ENCODE peak calls at places on chromosomes 7 and 10, in four cellular contexts. C is IMR-90, B is H1, W is H9. F is an unnamed sample.
A peak's percentile ranks its signal among the peaks of the same experiment; 100 is the strongest.

GRCh38 chr10:32054087-32054486 is 2.1 kb downstream of the KIF5B start:
- DNase-seq in C (peak; percentile 87), B (no peak), W (no peak), F (peak; percentile 36)

GRCh38 chr10:32245760-32246159 is 101.2 kb downstream of the EPC1 start:
- DNase-seq in C (no peak), B (no peak), W (no peak), F (no peak)

GRCh38 chr10:128744092-128744491 is 617.9 kb upstream of the MKI67 start:
- DNase-seq in C (no peak), B (no peak), W (no peak), F (peak; percentile 66)

GRCh38 chr7:50848203-50848602 is 65.5 kb upstream of the GRB10 start:
- DNase-seq in C (no peak), B (no peak), W (no peak), F (no peak)

GRCh38 chr7:105224884-105225651 is 163.7 kb downstream of the SRPK2 start:
- DNase-seq in C (peak; percentile 95), B (no peak), W (no peak), F (peak; percentile 72)

GRCh38 chr7:19248681-19249080 is 103.5 kb upstream of the FERD3L start:
- DNase-seq in C (peak; percentile 70), B (no peak), W (no peak), F (no peak)

GRCh38 chr7:36021367-36021766 is 131.7 kb upstream of the EEPD1 start:
- DNase-seq in C (no peak), B (peak; percentile 73), W (peak; percentile 71), F (peak; percentile 80)

GRCh38 chr7:137760111-137760510 is 86.7 kb downstream of the DGKI start:
- DNase-seq in C (no peak), B (no peak), W (peak; percentile 50), F (peak; percentile 93)

GRCh38 chr10:106956216-106956915 is 208.1 kb downstream of the SORCS1 start:
- DNase-seq in C (no peak), B (no peak), W (no peak), F (peak; percentile 47)

GRCh38 chr10:123665371-123666286 is 526 bp upstream of the GPR26 start:
- DNase-seq in C (no peak), B (no peak), W (no peak), F (no peak)

GRCh38 chr10:123666318-123667291 is at the start of gene GPR26:
- DNase-seq in C (no peak), B (peak; percentile 64), W (peak; percentile 78), F (peak; percentile 56)

DNA sequence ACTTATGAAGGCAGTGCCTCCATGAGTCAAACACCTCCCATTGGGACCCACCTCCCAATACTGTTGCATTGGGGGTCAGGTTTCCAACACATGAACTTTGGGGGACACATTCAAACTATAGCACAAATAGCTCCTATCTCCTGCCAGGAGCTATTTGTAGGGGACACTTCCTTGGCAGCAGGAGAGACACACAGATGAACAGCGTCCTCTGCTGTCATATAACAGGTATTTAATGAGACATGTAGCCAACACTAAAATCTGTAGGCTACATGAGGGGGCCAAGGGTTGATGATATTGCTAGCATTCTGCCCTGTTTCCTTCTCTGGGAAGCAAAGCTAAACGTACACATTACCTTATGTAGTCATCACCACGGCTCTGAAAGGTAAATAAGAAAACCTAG is 2.6 kb upstream of the GPR26 start:
- DNase-seq in C (no peak), B (no peak), W (no peak), F (no peak)
- H3K56ac ChIP-seq in C (no peak overlapping the region), B (no peak overlapping the region), W (no peak overlapping the region), F (no peak overlapping the region)

DNA sequence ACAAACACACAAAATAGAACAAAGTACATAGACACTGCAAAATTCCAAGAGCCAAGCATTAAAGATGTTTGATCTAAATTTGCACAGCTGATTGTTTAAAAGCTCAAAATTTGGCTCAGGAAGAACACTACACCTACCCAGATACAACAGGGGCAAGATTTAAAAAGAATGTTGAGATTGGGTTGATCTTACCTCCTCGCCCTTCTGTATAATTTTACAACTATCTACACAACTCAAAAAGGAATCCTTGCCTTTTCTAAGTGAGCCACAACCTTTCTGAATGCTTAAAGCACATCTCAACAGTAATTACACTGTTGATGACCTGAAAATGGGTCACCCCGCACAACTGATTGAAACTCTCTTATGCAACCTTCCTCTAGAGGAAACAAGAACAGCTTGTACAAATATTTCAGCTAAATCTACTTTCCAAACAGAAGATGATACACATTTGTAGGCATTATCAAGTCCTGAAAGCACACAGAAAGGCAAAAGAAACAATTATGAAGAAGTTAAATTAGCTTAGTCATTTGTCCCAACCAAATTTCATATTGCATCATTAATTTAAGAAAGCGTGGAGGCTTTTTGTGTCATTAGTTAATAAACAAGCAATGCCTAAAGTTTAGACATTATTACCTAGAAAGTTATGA is 75.5 kb downstream of the UBE2H start:
- DNase-seq in C (no peak), B (no peak), W (no peak), F (no peak)
- H3K27ac ChIP-seq in C (no peak overlapping the region), B (no peak overlapping the region), W (no peak overlapping the region), F (no peak overlapping the region)

GRCh38 chr7:98870807-98871491 is 1.1 kb upstream of the TMEM130 start:
- DNase-seq in C (no peak), B (peak; percentile 54), W (peak; percentile 43), F (no peak)
- H2BK15ac ChIP-seq in C (no peak overlapping the region), B (peak overlapping the region; percentile 12), W (no peak overlapping the region), F (no peak overlapping the region)

DNA sequence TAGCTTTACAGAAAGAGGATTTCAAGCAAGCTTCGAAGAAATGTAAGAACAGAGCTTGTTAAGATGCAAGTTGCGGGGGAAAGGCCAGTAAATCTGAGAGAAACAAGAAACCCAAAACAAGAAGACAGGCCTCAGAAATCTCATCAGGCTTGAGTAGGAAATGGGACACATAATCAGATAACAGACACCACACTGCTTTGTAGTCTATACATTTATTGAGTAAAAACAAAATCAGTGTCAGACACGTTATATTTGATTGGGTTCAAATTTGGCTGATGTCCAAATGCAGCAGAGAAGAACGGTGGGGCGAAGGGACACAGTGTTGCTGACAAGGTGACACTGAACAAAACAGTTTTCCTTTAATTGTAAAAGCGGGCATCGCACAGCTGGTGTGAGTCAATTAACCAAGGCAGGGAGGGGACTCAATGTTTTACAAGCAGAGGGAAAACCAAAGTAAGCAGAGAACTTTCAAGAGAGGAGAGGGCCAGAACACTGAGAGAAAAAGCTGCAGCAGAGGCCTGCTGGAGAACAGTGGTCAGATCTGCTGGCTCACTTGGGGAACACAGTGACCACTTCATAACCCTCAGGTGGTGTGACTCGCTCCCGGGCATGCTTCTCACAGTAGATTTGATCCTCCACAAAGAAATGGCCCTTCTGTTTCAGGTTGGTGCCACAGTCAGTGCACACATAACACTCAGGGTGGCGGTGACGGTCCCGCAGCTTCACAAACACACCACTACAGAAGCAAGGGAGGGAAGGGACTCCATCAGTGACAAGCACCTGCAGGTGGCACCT is 43.5 kb downstream of the ACSM6 start:
- DNase-seq in C (peak; percentile 60), B (no peak), W (no peak), F (no peak)
- H3K56ac ChIP-seq in C (no peak overlapping the region), B (no peak overlapping the region), W (no peak overlapping the region), F (no peak overlapping the region)

GRCh38 chr10:79246209-79246581 is 101.1 kb upstream of the PPIF start:
- DNase-seq in C (no peak), B (no peak), W (no peak), F (no peak)
- H3K27ac ChIP-seq in C (no peak overlapping the region), B (no peak overlapping the region), W (no peak overlapping the region), F (no peak overlapping the region)